ENCODE peak calls at places on chromosome 3, in eight cellular contexts. E is endodermal cell, O is tibial artery, X is psoas muscle, S is HepG2, G is osteoblast, K is ascending aorta, Z is RWPE2. I is an unnamed sample. For H3K4me1 and H3K27me3, the result is how much of the 10 kb centered on the place peaks cover.

GRCh38 chr3:67635257-67635656 is 19.2 kb downstream of the SUCLG2 start:
- DNase-seq in E (no peak), O (no peak), X (no peak), S (no peak), G (peak), K (no peak), Z (no peak), I (no peak)

GRCh38 chr3:46693038-46693896 is at the start of gene ALS2CL:
- DNase-seq in E (peak), O (peak), X (peak), S (no peak), G (peak), K (no peak), Z (peak), I (peak)

GRCh38 chr3:9175421-9175820 is 74.0 kb downstream of the SRGAP3 start:
- DNase-seq in E (no peak), O (no peak), X (no peak), S (no peak), G (peak), K (no peak), Z (peak), I (no peak)

GRCh38 chr3:188936597-188937107 is 235.1 kb upstream of the TPRG1 start:
- DNase-seq in E (no peak), O (no peak), X (no peak), S (no peak), G (no peak), K (no peak), Z (no peak), I (no peak)

GRCh38 chr3:171876651-171877272 is 33.6 kb downstream of the TMEM212 start:
- DNase-seq in E (no peak), O (no peak), X (no peak), S (no peak), G (peak), K (no peak), Z (no peak), I (no peak)

GRCh38 chr3:195863121-195864061 is 45.0 kb downstream of the TNK2 start:
- DNase-seq in E (peak), O (peak), X (peak), S (peak), G (peak), K (peak), Z (peak), I (peak)

GRCh38 chr3:10286596-10287295 is 6.0 kb downstream of the GHRL start:
- DNase-seq in E (peak), O (no peak), X (no peak), S (peak), G (no peak), K (no peak), Z (peak), I (no peak)

GRCh38 chr3:58287354-58287753 is 18.7 kb upstream of the RPP14 start:
- DNase-seq in E (no peak), O (no peak), X (no peak), S (no peak), G (no peak), K (no peak), Z (no peak), I (no peak)

GRCh38 chr3:43378066-43378935 is 92.0 kb downstream of the SNRK start:
- DNase-seq in E (peak), O (no peak), X (peak), S (peak), G (no peak), K (no peak), Z (no peak), I (peak)

GRCh38 chr3:72303926-72304325 is 519.0 kb upstream of the PROK2 start:
- DNase-seq in E (peak), O (no peak), X (no peak), S (no peak), G (no peak), K (no peak), Z (no peak), I (no peak)

GRCh38 chr3:117622130-117622841 is 912.7 kb downstream of the TUSC7 start:
- DNase-seq in E (no peak), O (no peak), X (no peak), S (no peak), G (peak), K (no peak), Z (no peak), I (no peak)

GRCh38 chr3:23612296-23612891 is 193.4 kb upstream of the UBE2E1 start:
- DNase-seq in E (peak), O (no peak), X (peak), S (no peak), G (no peak), K (no peak), Z (no peak), I (no peak)

GRCh38 chr3:24505678-24506560 is 11.3 kb upstream of the THRB start:
- DNase-seq in E (no peak), O (no peak), X (no peak), S (no peak), G (no peak), K (no peak), Z (no peak), I (no peak)

GRCh38 chr3:186141776-186142175 is 32.9 kb upstream of the ETV5 start:
- DNase-seq in E (peak), O (no peak), X (no peak), S (no peak), G (no peak), K (no peak), Z (no peak), I (no peak)

GRCh38 chr3:45597166-45597565 is 2.6 kb downstream of the LIMD1 start:
- DNase-seq in E (no peak), O (peak), X (peak), S (no peak), G (peak), K (no peak), Z (no peak), I (no peak)

GRCh38 chr3:43178891-43179366 is 73.0 kb upstream of the POMGNT2 start:
- DNase-seq in E (peak), O (no peak), X (no peak), S (peak), G (no peak), K (no peak), Z (peak), I (no peak)

GRCh38 chr3:61425356-61425755 is 136.0 kb upstream of the PTPRG start:
- DNase-seq in E (no peak), O (no peak), X (no peak), S (no peak), G (no peak), K (no peak), Z (no peak), I (no peak)

GRCh38 chr3:66534304-66534703 is 33.5 kb upstream of the LRIG1 start:
- DNase-seq in E (peak), O (no peak), X (no peak), S (no peak), G (no peak), K (no peak), Z (no peak), I (no peak)

GRCh38 chr3:31868246-31868645 is 112.8 kb downstream of the OSBPL10 start:
- DNase-seq in E (no peak), O (no peak), X (no peak), S (no peak), G (peak), K (no peak), Z (no peak), I (no peak)

GRCh38 chr3:195609229-195609628 is 25.5 kb upstream of the APOD start:
- DNase-seq in E (no peak), O (no peak), X (no peak), S (no peak), G (no peak), K (no peak), Z (no peak), I (no peak)

GRCh38 chr3:108064293-108064887 is 26.4 kb downstream of the CD47 start:
- DNase-seq in E (no peak), O (no peak), X (no peak), S (no peak), G (no peak), K (no peak), Z (no peak), I (no peak)

GRCh38 chr3:173411288-173412064 is 13.9 kb downstream of the NLGN1 start:
- DNase-seq in E (no peak), O (no peak), X (no peak), S (peak), G (peak), K (no peak), Z (no peak), I (no peak)

GRCh38 chr3:114411811-114412803 is 118.3 kb downstream of the TIGIT start:
- DNase-seq in E (no peak), O (no peak), X (no peak), S (peak), G (no peak), K (no peak), Z (no peak), I (no peak)

GRCh38 chr3:66410976-66411375 is 89.8 kb downstream of the LRIG1 start:
- DNase-seq in E (peak), O (no peak), X (no peak), S (no peak), G (no peak), K (no peak), Z (no peak), I (no peak)

GRCh38 chr3:69879051-69879450 is 120.5 kb upstream of the SAMMSON start:
- DNase-seq in E (no peak), O (no peak), X (no peak), S (no peak), G (no peak), K (no peak), Z (no peak), I (no peak)

GRCh38 chr3:109023656-109024254 is 70.1 kb upstream of the GUCA1C start:
- DNase-seq in E (peak), O (no peak), X (no peak), S (peak), G (no peak), K (no peak), Z (no peak), I (peak)

GRCh38 chr3:22157848-22158247 is 406.8 kb upstream of the ZNF385D start:
- DNase-seq in E (no peak), O (no peak), X (no peak), S (no peak), G (no peak), K (no peak), Z (no peak), I (no peak)

GRCh38 chr3:151011427-151011826 is 38.9 kb upstream of the CLRN1 start:
- DNase-seq in E (no peak), O (no peak), X (no peak), S (no peak), G (peak), K (no peak), Z (no peak), I (no peak)

GRCh38 chr3:15601046-15601398 is 347 bp downstream of the HACL1 start:
- DNase-seq in E (no peak), O (no peak), X (no peak), S (no peak), G (no peak), K (no peak), Z (no peak), I (no peak)

GRCh38 chr3:180362081-180362480 is 239.9 kb upstream of the TTC14 start:
- DNase-seq in E (no peak), O (no peak), X (no peak), S (no peak), G (no peak), K (no peak), Z (no peak), I (no peak)

GRCh38 chr3:194129581-194130133 is 6.3 kb upstream of the HES1 start:
- DNase-seq in E (peak), O (no peak), X (no peak), S (peak), G (no peak), K (no peak), Z (no peak), I (no peak)
- H3K4me3 ChIP-seq in E (no peak), O (no peak), X (no peak), S (peak), G (no peak), K (no peak), Z (no peak), I (no peak)

DNA sequence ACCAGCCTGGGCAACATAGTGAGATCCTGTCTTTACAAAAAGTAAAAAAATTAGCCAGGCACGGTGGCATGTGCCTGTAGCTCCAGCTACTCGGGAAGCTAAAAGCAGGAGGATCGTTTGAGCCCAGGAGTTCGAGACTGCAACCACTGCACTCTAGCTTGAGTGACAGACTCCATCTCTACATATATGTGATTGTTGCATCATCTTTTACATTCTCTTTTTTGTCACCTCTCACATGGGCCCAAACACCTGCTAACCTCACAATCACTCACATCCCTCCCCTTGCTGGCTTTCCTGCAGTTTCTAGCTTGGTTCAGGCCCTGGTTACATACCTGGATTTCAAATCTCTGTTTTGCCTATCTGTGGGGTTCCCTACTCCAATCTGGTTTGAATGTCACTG is 19.4 kb downstream of the MYLK start:
- DNase-seq in E (no peak), O (no peak), X (no peak), S (no peak), G (no peak), K (no peak), Z (no peak), I (no peak)
- H3K4me1 ChIP-seq in E (under half), O (under half), X (under half), S (under half), G (under half), K (under half), Z (under half), I (under half)

DNA sequence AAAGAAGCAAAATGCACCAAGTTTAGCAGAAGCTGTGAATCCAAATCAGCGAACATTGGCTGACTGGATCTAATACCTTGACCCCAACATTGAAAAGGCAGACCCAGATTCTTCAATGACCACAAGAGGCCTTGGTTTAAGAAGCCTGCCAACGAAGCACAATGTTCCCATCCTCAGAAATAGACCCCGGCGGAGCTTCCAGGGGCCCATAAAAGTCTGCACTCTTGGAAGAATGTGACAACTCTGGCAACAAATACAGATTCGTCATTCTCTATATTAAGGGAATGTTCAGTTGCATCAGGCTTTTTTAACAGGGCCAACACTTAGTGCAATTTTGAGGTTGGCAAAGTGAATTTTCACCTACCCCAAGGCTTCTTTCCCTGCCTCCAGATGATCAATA is 112.8 kb upstream of the BCL6 start:
- DNase-seq in E (no peak), O (peak), X (peak), S (no peak), G (no peak), K (no peak), Z (no peak), I (no peak)
- H3K27me3 ChIP-seq in E (under half), O (under half), X (under half), S (under half), G (under half), K (under half), Z (under half), I (under half)

GRCh38 chr3:71131385-71131871 is 452.1 kb downstream of the FOXP1 start:
- DNase-seq in E (no peak), O (no peak), X (no peak), S (no peak), G (no peak), K (no peak), Z (no peak), I (no peak)
- H3K4me3 ChIP-seq in E (no peak), O (peak), X (peak), S (no peak), G (no peak), K (peak), Z (no peak), I (peak)

GRCh38 chr3:113234028-113234427 is 22.7 kb downstream of the BOC start:
- DNase-seq in E (no peak), O (no peak), X (no peak), S (no peak), G (no peak), K (no peak), Z (no peak), I (no peak)
- H3K4me1 ChIP-seq in E (under half), O (under half), X (under half), S (under half), G (under half), K (under half), Z (under half), I (under half)